ENCODE peak calls at places on chromosomes 2 and 18, in ten cellular contexts. S, J, L, C, B, N, M, V, H and X are unnamed samples. For H3K9me3, the result is how much of the 10 kb centered on the place peaks cover.

GRCh38 chr2:126906781-126907180 is 8.1 kb downstream of the TEX51 start:
- DNase-seq in S (no peak), J (no peak), L (no peak), C (no peak), B (no peak), N (no peak), M (no peak), V (no peak), H (no peak), X (no peak)

GRCh38 chr2:27070653-27071276 is 689 bp downstream of the OST4 start:
- DNase-seq in S (no peak), J (no peak), L (no peak), C (no peak), B (no peak), N (no peak), M (no peak), V (no peak), H (no peak), X (no peak)

GRCh38 chr2:240655931-240656886 is 26.5 kb downstream of the AQP12B start:
- DNase-seq in S (no peak), J (no peak), L (no peak), C (peak), B (no peak), N (peak), M (no peak), V (no peak), H (no peak), X (no peak)

GRCh38 chr2:120204945-120205670 is 18.1 kb downstream of the TMEM185B start:
- DNase-seq in S (no peak), J (no peak), L (no peak), C (no peak), B (no peak), N (no peak), M (no peak), V (no peak), H (no peak), X (no peak)

GRCh38 chr18:35489913-35490490 is 7.8 kb downstream of the INO80C start:
- DNase-seq in S (no peak), J (no peak), L (no peak), C (no peak), B (no peak), N (no peak), M (no peak), V (no peak), H (peak), X (no peak)

GRCh38 chr2:149994057-149994728 is 406.6 kb upstream of the MMADHC start:
- DNase-seq in S (no peak), J (no peak), L (peak), C (peak), B (no peak), N (peak), M (peak), V (peak), H (peak), X (peak)

GRCh38 chr2:126494593-126494992 is 161.4 kb upstream of the GYPC start:
- DNase-seq in S (no peak), J (no peak), L (no peak), C (no peak), B (no peak), N (no peak), M (no peak), V (no peak), H (no peak), X (no peak)

GRCh38 chr2:135144343-135144742 is 92.3 kb downstream of the RAB3GAP1 start:
- DNase-seq in S (no peak), J (no peak), L (no peak), C (no peak), B (no peak), N (peak), M (no peak), V (no peak), H (no peak), X (no peak)

GRCh38 chr18:12394428-12394827 is 13.3 kb upstream of the PRELID3A start:
- DNase-seq in S (peak), J (no peak), L (no peak), C (no peak), B (peak), N (no peak), M (peak), V (peak), H (no peak), X (no peak)

GRCh38 chr18:57210101-57210661 is 63.3 kb downstream of the BOD1L2 start:
- DNase-seq in S (peak), J (no peak), L (peak), C (peak), B (no peak), N (peak), M (peak), V (peak), H (peak), X (peak)

GRCh38 chr2:1492696-1493095 is 79.4 kb downstream of the TPO start:
- DNase-seq in S (no peak), J (no peak), L (no peak), C (no peak), B (no peak), N (no peak), M (no peak), V (no peak), H (no peak), X (peak)

GRCh38 chr2:109136542-109136941 is 7.5 kb downstream of the SH3RF3 start:
- DNase-seq in S (no peak), J (no peak), L (no peak), C (no peak), B (no peak), N (peak), M (no peak), V (no peak), H (no peak), X (no peak)

GRCh38 chr2:206805922-206806607 is 40.7 kb downstream of the FASTKD2 start:
- DNase-seq in S (no peak), J (no peak), L (peak), C (no peak), B (no peak), N (peak), M (no peak), V (no peak), H (no peak), X (no peak)

GRCh38 chr2:106536490-106536889 is 49.3 kb downstream of the CD8B2 start:
- DNase-seq in S (no peak), J (no peak), L (no peak), C (no peak), B (no peak), N (no peak), M (no peak), V (no peak), H (no peak), X (no peak)

GRCh38 chr2:39837856-39838453 is 58.9 kb upstream of the THUMPD2 start:
- DNase-seq in S (peak), J (no peak), L (peak), C (peak), B (no peak), N (peak), M (peak), V (peak), H (no peak), X (peak)

GRCh38 chr2:71379086-71379485 is 47.5 kb downstream of the ZNF638 start:
- DNase-seq in S (no peak), J (no peak), L (peak), C (peak), B (no peak), N (peak), M (no peak), V (peak), H (no peak), X (no peak)

GRCh38 chr2:20561703-20562454 is 89.0 kb downstream of the HS1BP3 start:
- DNase-seq in S (no peak), J (no peak), L (peak), C (peak), B (no peak), N (no peak), M (no peak), V (no peak), H (no peak), X (no peak)

GRCh38 chr2:221997100-221997499 is 301.7 kb downstream of the PAX3 start:
- DNase-seq in S (no peak), J (no peak), L (peak), C (peak), B (no peak), N (peak), M (peak), V (peak), H (no peak), X (no peak)

GRCh38 chr2:190881480-190882326 is 1.1 kb downstream of the GLS start:
- DNase-seq in S (peak), J (peak), L (peak), C (peak), B (peak), N (peak), M (peak), V (peak), H (peak), X (peak)

GRCh38 chr18:77119851-77120491 is 12.6 kb downstream of the MBP start:
- DNase-seq in S (no peak), J (no peak), L (no peak), C (no peak), B (peak), N (no peak), M (no peak), V (no peak), H (no peak), X (no peak)

GRCh38 chr2:121137571-121137970 is 147.4 kb downstream of the TFCP2L1 start:
- DNase-seq in S (no peak), J (no peak), L (no peak), C (no peak), B (no peak), N (no peak), M (no peak), V (no peak), H (no peak), X (no peak)

GRCh38 chr2:144082777-144083176 is 437.1 kb downstream of the ZEB2 start:
- DNase-seq in S (no peak), J (no peak), L (no peak), C (no peak), B (no peak), N (no peak), M (no peak), V (no peak), H (no peak), X (no peak)

GRCh38 chr2:7694066-7695000 is 777.1 kb downstream of the RNF144A start:
- DNase-seq in S (peak), J (no peak), L (no peak), C (no peak), B (no peak), N (no peak), M (no peak), V (no peak), H (no peak), X (no peak)

GRCh38 chr2:242038166-242038927 is 168.8 kb downstream of the RTP5 start:
- DNase-seq in S (no peak), J (no peak), L (no peak), C (no peak), B (peak), N (no peak), M (no peak), V (no peak), H (no peak), X (peak)

GRCh38 chr2:40364143-40364903 is 87.6 kb downstream of the SLC8A1 start:
- DNase-seq in S (no peak), J (no peak), L (peak), C (peak), B (no peak), N (peak), M (no peak), V (peak), H (no peak), X (no peak)

GRCh38 chr2:236887519-236887918 is 198.2 kb upstream of the COPS8 start:
- DNase-seq in S (no peak), J (no peak), L (peak), C (peak), B (no peak), N (no peak), M (no peak), V (no peak), H (no peak), X (no peak)

DNA sequence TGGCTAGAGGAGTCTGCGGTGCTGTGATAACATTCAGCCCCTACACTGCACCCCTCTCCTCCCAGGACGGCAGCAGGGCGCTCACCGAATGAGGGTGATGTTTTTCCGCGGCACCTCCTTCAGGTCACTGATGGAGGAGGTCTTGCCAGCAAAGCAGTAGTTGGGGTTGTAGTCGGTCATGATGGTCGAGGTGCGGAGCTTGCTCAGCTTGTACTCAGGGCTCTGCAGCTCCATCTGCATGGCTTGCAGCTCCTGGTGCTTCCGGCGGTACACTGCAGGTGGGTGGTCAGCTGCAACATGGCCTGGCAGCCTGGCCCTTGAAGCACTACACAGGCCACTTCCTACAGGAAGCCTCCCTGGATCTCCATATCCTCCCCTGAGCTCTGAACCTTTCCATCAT is 108.0 kb downstream of the CLIP4 start:
- DNase-seq in S (no peak), J (no peak), L (no peak), C (no peak), B (peak), N (no peak), M (no peak), V (no peak), H (no peak), X (no peak)
- H3K9me3 ChIP-seq in S (under half), J (under half), L (under half), C (under half), B (under half), N (under half), M (under half), V (under half), H (under half), X (under half)

GRCh38 chr18:51852661-51853060 is 487.3 kb upstream of the DCC start:
- DNase-seq in S (no peak), J (no peak), L (no peak), C (no peak), B (no peak), N (no peak), M (no peak), V (no peak), H (no peak), X (no peak)

GRCh38 chr18:51848702-51849101 is 491.3 kb upstream of the DCC start:
- DNase-seq in S (no peak), J (no peak), L (no peak), C (no peak), B (no peak), N (no peak), M (no peak), V (no peak), H (no peak), X (no peak)
- H3K9me3 ChIP-seq in S (under half), J (under half), L (under half), C (under half), B (under half), N (under half), M (under half), V (under half), H (under half), X (under half)

GRCh38 chr18:14914771-14915170 is 166.8 kb downstream of the ANKRD30B start:
- DNase-seq in S (no peak), J (no peak), L (no peak), C (no peak), B (no peak), N (peak), M (no peak), V (no peak), H (no peak), X (no peak)

GRCh38 chr18:14916181-14916580 is 168.2 kb downstream of the ANKRD30B start:
- DNase-seq in S (no peak), J (no peak), L (no peak), C (no peak), B (no peak), N (no peak), M (no peak), V (no peak), H (no peak), X (no peak)

GRCh38 chr18:14916851-14917250 is 168.9 kb downstream of the ANKRD30B start:
- DNase-seq in S (no peak), J (no peak), L (no peak), C (no peak), B (no peak), N (no peak), M (no peak), V (no peak), H (no peak), X (no peak)

GRCh38 chr18:14912967-14913366 is 165.0 kb downstream of the ANKRD30B start:
- DNase-seq in S (no peak), J (no peak), L (no peak), C (no peak), B (no peak), N (no peak), M (no peak), V (no peak), H (no peak), X (no peak)

GRCh38 chr18:14914126-14914525 is 166.2 kb downstream of the ANKRD30B start:
- DNase-seq in S (no peak), J (no peak), L (no peak), C (no peak), B (no peak), N (peak), M (no peak), V (no peak), H (no peak), X (no peak)
- H3K9me3 ChIP-seq in S (under half), J (under half), L (under half), C (under half), B (under half), N (under half), M (under half), V (under half), H (under half), X (under half)

GRCh38 chr2:80517301-80517700 is 212.7 kb upstream of the LRRTM1 start:
- DNase-seq in S (no peak), J (no peak), L (no peak), C (no peak), B (no peak), N (no peak), M (no peak), V (no peak), H (no peak), X (no peak)

GRCh38 chr2:80510716-80511115 is 206.2 kb upstream of the LRRTM1 start:
- DNase-seq in S (no peak), J (no peak), L (no peak), C (no peak), B (no peak), N (no peak), M (no peak), V (no peak), H (no peak), X (no peak)

GRCh38 chr2:80519121-80519643 is 214.6 kb upstream of the LRRTM1 start:
- DNase-seq in S (no peak), J (no peak), L (no peak), C (no peak), B (no peak), N (no peak), M (no peak), V (no peak), H (no peak), X (no peak)

GRCh38 chr2:80519699-80520291 is 215.2 kb upstream of the LRRTM1 start:
- DNase-seq in S (no peak), J (no peak), L (no peak), C (no peak), B (no peak), N (no peak), M (no peak), V (no peak), H (no peak), X (no peak)

GRCh38 chr2:80515961-80516360 is 211.4 kb upstream of the LRRTM1 start:
- DNase-seq in S (no peak), J (no peak), L (no peak), C (no peak), B (no peak), N (no peak), M (no peak), V (no peak), H (no peak), X (no peak)
- H3K9me3 ChIP-seq in S (under half), J (under half), L (under half), C (under half), B (under half), N (under half), M (under half), V (under half), H (under half), X (under half)

GRCh38 chr18:78929502-78929901 is 50.1 kb upstream of the SALL3 start:
- DNase-seq in S (no peak), J (no peak), L (no peak), C (no peak), B (no peak), N (no peak), M (no peak), V (no peak), H (no peak), X (no peak)

GRCh38 chr18:78934003-78934402 is 45.6 kb upstream of the SALL3 start:
- DNase-seq in S (no peak), J (no peak), L (no peak), C (no peak), B (no peak), N (no peak), M (no peak), V (no peak), H (no peak), X (no peak)

GRCh38 chr18:78934551-78935225 is 44.9 kb upstream of the SALL3 start:
- DNase-seq in S (no peak), J (no peak), L (no peak), C (no peak), B (no peak), N (no peak), M (no peak), V (no peak), H (no peak), X (no peak)

GRCh38 chr18:78935406-78935805 is 44.2 kb upstream of the SALL3 start:
- DNase-seq in S (no peak), J (no peak), L (no peak), C (no peak), B (no peak), N (no peak), M (no peak), V (no peak), H (no peak), X (no peak)

DNA sequence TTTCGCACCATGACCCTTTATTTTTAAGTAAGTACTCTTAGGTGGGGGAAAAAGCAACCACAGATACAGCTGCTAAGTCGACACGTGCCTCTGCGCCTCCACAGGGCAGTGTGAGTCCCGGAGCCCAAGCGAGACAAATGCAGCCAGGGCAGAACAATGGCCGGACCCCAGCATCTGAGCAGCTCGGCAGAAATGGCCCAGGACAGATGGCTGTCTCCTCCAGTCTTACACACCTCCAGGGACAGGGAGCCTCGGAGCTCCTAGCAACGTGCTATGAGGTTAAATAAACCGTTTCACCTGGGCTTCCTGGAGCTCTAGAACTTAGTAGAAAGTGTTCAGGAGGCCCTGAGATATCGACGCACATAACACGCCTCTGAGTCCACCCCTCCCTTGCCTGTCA is 47.3 kb upstream of the SALL3 start:
- DNase-seq in S (peak), J (no peak), L (no peak), C (no peak), B (no peak), N (no peak), M (no peak), V (no peak), H (no peak), X (no peak)
- H3K9me3 ChIP-seq in S (under half), J (under half), L (under half), C (under half), B (under half), N (under half), M (under half), V (under half), H (under half), X (under half)

GRCh38 chr18:79934311-79935097 is 16.9 kb downstream of the SLC66A2 start:
- DNase-seq in S (no peak), J (peak), L (no peak), C (no peak), B (peak), N (peak), M (no peak), V (no peak), H (peak), X (no peak)

GRCh38 chr18:79935499-79935898 is 16.0 kb downstream of the SLC66A2 start:
- DNase-seq in S (no peak), J (peak), L (no peak), C (no peak), B (peak), N (no peak), M (no peak), V (no peak), H (no peak), X (no peak)

GRCh38 chr18:79935098-79935480 is 16.4 kb downstream of the SLC66A2 start:
- DNase-seq in S (no peak), J (no peak), L (no peak), C (no peak), B (peak), N (no peak), M (no peak), V (no peak), H (no peak), X (no peak)

GRCh38 chr18:79933765-79934164 is 17.7 kb downstream of the SLC66A2 start:
- DNase-seq in S (peak), J (peak), L (no peak), C (no peak), B (peak), N (peak), M (no peak), V (no peak), H (peak), X (no peak)

GRCh38 chr18:79932907-79933306 is 18.5 kb downstream of the SLC66A2 start:
- DNase-seq in S (no peak), J (no peak), L (no peak), C (no peak), B (no peak), N (no peak), M (no peak), V (no peak), H (no peak), X (no peak)
- H3K9me3 ChIP-seq in S (under half), J (under half), L (half or more), C (under half), B (under half), N (under half), M (under half), V (under half), H (under half), X (half or more)

GRCh38 chr2:89781962-89782361 is 1090.5 kb downstream of the RPIA start:
- DNase-seq in S (no peak), J (no peak), L (no peak), C (no peak), B (no peak), N (no peak), M (no peak), V (no peak), H (no peak), X (no peak)
- H3K9me3 ChIP-seq in S (half or more), J (under half), L (half or more), C (under half), B (under half), N (half or more), M (half or more), V (under half), H (half or more), X (under half)

DNA sequence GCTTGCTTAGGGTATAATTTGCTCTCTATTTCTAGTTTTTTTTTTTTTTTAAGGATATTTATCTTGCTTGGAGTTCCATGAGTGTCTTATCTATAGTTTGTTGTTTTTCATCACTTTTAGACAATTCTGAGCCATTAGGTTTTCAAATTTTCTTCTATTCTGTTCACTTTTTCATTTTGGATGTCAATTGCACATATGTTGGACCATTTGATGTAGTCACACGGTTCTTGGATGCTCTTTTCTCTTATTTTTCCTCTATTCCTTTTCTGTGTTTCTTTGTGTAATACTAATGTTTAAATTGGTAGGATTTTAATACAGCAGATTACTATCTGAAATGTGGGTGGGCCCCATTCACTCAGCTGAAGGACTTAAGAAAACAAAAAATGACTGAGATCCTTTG is 292.6 kb downstream of the CALCRL start:
- DNase-seq in S (no peak), J (no peak), L (no peak), C (no peak), B (no peak), N (no peak), M (no peak), V (no peak), H (no peak), X (no peak)
- H3K9me3 ChIP-seq in S (under half), J (under half), L (under half), C (under half), B (under half), N (under half), M (under half), V (under half), H (under half), X (under half)